ENCODE peak calls at places on chromosomes 2 and 18, in four cellular contexts. E is COR-L47, Z is HCEC 1CT, R is colonic mucosa. B is an unnamed sample.

GRCh38 chr18:37846996-37847395 is 281.4 kb upstream of the CELF4 start:
- DNase-seq in E (no peak), Z (no peak), R (no peak), B (no peak)

GRCh38 chr2:71749671-71750101 is 296.3 kb downstream of the DYSF start:
- DNase-seq in E (no peak), Z (no peak), R (no peak), B (peak)

GRCh38 chr2:11955883-11956282 is 209.5 kb downstream of the LPIN1 start:
- DNase-seq in E (peak), Z (no peak), R (no peak), B (no peak)

GRCh38 chr2:238220892-238221521 is 17.5 kb upstream of the ILKAP start:
- DNase-seq in E (no peak), Z (no peak), R (no peak), B (no peak)

GRCh38 chr2:25265022-25265421 is 76.7 kb downstream of the DNMT3A start:
- DNase-seq in E (no peak), Z (no peak), R (no peak), B (no peak)

GRCh38 chr18:79400091-79400590 is 4.4 kb downstream of the NFATC1 start:
- DNase-seq in E (no peak), Z (peak), R (peak), B (peak)

GRCh38 chr2:171141320-171141719 is 19.4 kb downstream of the TLK1 start:
- DNase-seq in E (no peak), Z (no peak), R (no peak), B (no peak)

GRCh38 chr2:220144411-220144810 is 517.0 kb downstream of the SLC4A3 start:
- DNase-seq in E (no peak), Z (peak), R (no peak), B (no peak)

GRCh38 chr2:240095556-240096523 is 40.3 kb downstream of the COPS9 start:
- DNase-seq in E (no peak), Z (no peak), R (no peak), B (no peak)

GRCh38 chr2:234949762-234950434 is 1.9 kb upstream of the SH3BP4 start:
- DNase-seq in E (no peak), Z (peak), R (no peak), B (no peak)

GRCh38 chr2:163887182-163887581 is 151.4 kb upstream of the FIGN start:
- DNase-seq in E (no peak), Z (no peak), R (no peak), B (no peak)

GRCh38 chr2:71546777-71547281 is 93.5 kb downstream of the DYSF start:
- DNase-seq in E (no peak), Z (no peak), R (no peak), B (no peak)

GRCh38 chr2:217821536-217822147 is 181.2 kb downstream of the TNS1 start:
- DNase-seq in E (no peak), Z (no peak), R (no peak), B (no peak)

GRCh38 chr18:1499265-1499664 is 594.6 kb downstream of the ADCYAP1 start:
- DNase-seq in E (peak), Z (no peak), R (no peak), B (no peak)

GRCh38 chr2:205683991-205684390 is 1.7 kb downstream of the NRP2 start:
- DNase-seq in E (no peak), Z (no peak), R (no peak), B (no peak)

GRCh38 chr18:61965306-61965705 is 72.5 kb upstream of the RNF152 start:
- DNase-seq in E (no peak), Z (no peak), R (no peak), B (no peak)

GRCh38 chr2:157727693-157728092 is 99.0 kb upstream of the ACVR1C start:
- DNase-seq in E (no peak), Z (no peak), R (no peak), B (no peak)

GRCh38 chr2:120346034-120346666 is at the start of gene INHBB:
- DNase-seq in E (peak), Z (no peak), R (no peak), B (peak)

GRCh38 chr2:205024822-205025518 is 479.7 kb downstream of the PARD3B start:
- DNase-seq in E (no peak), Z (peak), R (peak), B (no peak)

GRCh38 chr2:28394331-28394877 is 1.7 kb downstream of the FOSL2 start:
- DNase-seq in E (peak), Z (peak), R (peak), B (peak)

GRCh38 chr2:231545105-231545902 is 15.1 kb upstream of the NMUR1 start:
- DNase-seq in E (no peak), Z (no peak), R (peak), B (no peak)

GRCh38 chr2:136764397-136765255 is 719 bp upstream of the THSD7B start:
- DNase-seq in E (no peak), Z (no peak), R (no peak), B (peak)

GRCh38 chr2:28471701-28472236 is 24.1 kb upstream of the PLB1 start:
- DNase-seq in E (no peak), Z (no peak), R (no peak), B (no peak)

GRCh38 chr2:28979041-28979440 is 2.1 kb upstream of the TOGARAM2 start:
- DNase-seq in E (no peak), Z (no peak), R (no peak), B (no peak)

GRCh38 chr2:127651987-127652550 is 6.1 kb downstream of the GPR17 start:
- DNase-seq in E (no peak), Z (no peak), R (no peak), B (no peak)

GRCh38 chr2:1731963-1732768 is 12.1 kb downstream of the PXDN start:
- DNase-seq in E (no peak), Z (peak), R (peak), B (no peak)

GRCh38 chr18:34631567-34631966 is 78.5 kb upstream of the DTNA start:
- DNase-seq in E (no peak), Z (no peak), R (no peak), B (no peak)

GRCh38 chr2:10835052-10835970 is 22.7 kb upstream of the PDIA6 start:
- DNase-seq in E (peak), Z (peak), R (peak), B (peak)

GRCh38 chr2:205650450-205650849 is 31.9 kb upstream of the NRP2 start:
- DNase-seq in E (no peak), Z (no peak), R (no peak), B (no peak)

GRCh38 chr2:221156335-221156734 is 415.8 kb downstream of the EPHA4 start:
- DNase-seq in E (no peak), Z (no peak), R (no peak), B (no peak)

GRCh38 chr2:132582360-132582759 is 87.6 kb downstream of the LYPD1 start:
- DNase-seq in E (no peak), Z (no peak), R (peak), B (no peak)

GRCh38 chr2:120383631-120384477 is 37.9 kb downstream of the INHBB start:
- DNase-seq in E (no peak), Z (no peak), R (no peak), B (no peak)

GRCh38 chr2:203327582-203327917 is 644 bp upstream of the ABI2 start:
- DNase-seq in E (no peak), Z (no peak), R (no peak), B (no peak)

GRCh38 chr2:205797866-205798265 is 115.6 kb downstream of the NRP2 start:
- DNase-seq in E (no peak), Z (no peak), R (no peak), B (no peak)

GRCh38 chr2:144645055-144645778 is 125.3 kb upstream of the ZEB2 start:
- DNase-seq in E (no peak), Z (peak), R (no peak), B (no peak)

GRCh38 chr2:133362061-133362476 is 206.2 kb downstream of the NCKAP5 start:
- DNase-seq in E (no peak), Z (peak), R (no peak), B (no peak)

GRCh38 chr2:182229288-182229687 is 197.5 kb downstream of the PDE1A start:
- DNase-seq in E (no peak), Z (peak), R (no peak), B (no peak)

B was measured in prostate gland.